ENCODE peak calls at places on chromosomes 1 and 21, in ten cellular contexts. One of them, this sample, is unnamed.

GRCh38 chr1:62746086-62746808 is 37.7 kb upstream of the ATG4C start:
- DNase-seq in stimulated activated CD4-positive, alpha-beta T cell treated with anti-CD3 and anti-CD28 coated beads, Interleukin-12 subunit alpha, Interleukin-12 subunit beta, amount 100 ng/mL, for 4 hours: no peak
- DNase-seq in transverse colon: no peak
- DNase-seq in NCI-H2081: peak; percentile 55
- DNase-seq in ureter: no peak
- DNase-seq in anterior cingulate cortex: no peak
- DNase-seq in naive thymus-derived CD8-positive, alpha-beta T cell: no peak
- DNase-seq in sciatic nerve: no peak
- DNase-seq in KBM-7: peak; percentile 61
- DNase-seq in NAMALWA: peak; percentile 73
- DNase-seq in this sample: no peak

GRCh38 chr21:14773777-14774345 is 227.7 kb upstream of the SAMSN1 start:
- DNase-seq in stimulated activated CD4-positive, alpha-beta T cell treated with anti-CD3 and anti-CD28 coated beads, Interleukin-12 subunit alpha, Interleukin-12 subunit beta, amount 100 ng/mL, for 4 hours: peak; percentile 54
- DNase-seq in transverse colon: peak; percentile 83
- DNase-seq in NCI-H2081: no peak
- DNase-seq in ureter: no peak
- DNase-seq in anterior cingulate cortex: no peak
- DNase-seq in naive thymus-derived CD8-positive, alpha-beta T cell: peak; percentile 33
- DNase-seq in sciatic nerve: peak; percentile 68
- DNase-seq in KBM-7: peak; percentile 89
- DNase-seq in NAMALWA: peak; percentile 61
- DNase-seq in this sample: peak; percentile 40

GRCh38 chr1:155760751-155761475 is 72.0 kb downstream of the DAP3 start:
- DNase-seq in stimulated activated CD4-positive, alpha-beta T cell treated with anti-CD3 and anti-CD28 coated beads, Interleukin-12 subunit alpha, Interleukin-12 subunit beta, amount 100 ng/mL, for 4 hours: no peak
- DNase-seq in transverse colon: no peak
- DNase-seq in NCI-H2081: no peak
- DNase-seq in ureter: no peak
- DNase-seq in anterior cingulate cortex: no peak
- DNase-seq in naive thymus-derived CD8-positive, alpha-beta T cell: no peak
- DNase-seq in sciatic nerve: no peak
- DNase-seq in KBM-7: no peak
- DNase-seq in NAMALWA: no peak
- DNase-seq in this sample: no peak

GRCh38 chr1:21216835-21217811 is 40.4 kb upstream of the EIF4G3 start:
- DNase-seq in stimulated activated CD4-positive, alpha-beta T cell treated with anti-CD3 and anti-CD28 coated beads, Interleukin-12 subunit alpha, Interleukin-12 subunit beta, amount 100 ng/mL, for 4 hours: peak; percentile 62
- DNase-seq in transverse colon: peak; percentile 63
- DNase-seq in NCI-H2081: peak; percentile 15
- DNase-seq in ureter: no peak
- DNase-seq in anterior cingulate cortex: no peak
- DNase-seq in naive thymus-derived CD8-positive, alpha-beta T cell: peak; percentile 61
- DNase-seq in sciatic nerve: peak; percentile 70
- DNase-seq in KBM-7: peak; percentile 66
- DNase-seq in NAMALWA: peak; percentile 78
- DNase-seq in this sample: peak; percentile 36

GRCh38 chr1:193729429-193729828 is 543.0 kb upstream of the B3GALT2 start:
- DNase-seq in stimulated activated CD4-positive, alpha-beta T cell treated with anti-CD3 and anti-CD28 coated beads, Interleukin-12 subunit alpha, Interleukin-12 subunit beta, amount 100 ng/mL, for 4 hours: no peak
- DNase-seq in transverse colon: no peak
- DNase-seq in NCI-H2081: peak; percentile 62
- DNase-seq in ureter: no peak
- DNase-seq in anterior cingulate cortex: no peak
- DNase-seq in naive thymus-derived CD8-positive, alpha-beta T cell: no peak
- DNase-seq in sciatic nerve: no peak
- DNase-seq in KBM-7: no peak
- DNase-seq in NAMALWA: no peak
- DNase-seq in this sample: no peak

GRCh38 chr1:179776831-179777230 is 33.7 kb downstream of the FAM163A start:
- DNase-seq in stimulated activated CD4-positive, alpha-beta T cell treated with anti-CD3 and anti-CD28 coated beads, Interleukin-12 subunit alpha, Interleukin-12 subunit beta, amount 100 ng/mL, for 4 hours: no peak
- DNase-seq in transverse colon: no peak
- DNase-seq in NCI-H2081: no peak
- DNase-seq in ureter: no peak
- DNase-seq in anterior cingulate cortex: no peak
- DNase-seq in naive thymus-derived CD8-positive, alpha-beta T cell: no peak
- DNase-seq in sciatic nerve: no peak
- DNase-seq in KBM-7: no peak
- DNase-seq in NAMALWA: no peak
- DNase-seq in this sample: no peak

GRCh38 chr1:6776389-6776788 is 8.9 kb upstream of the CAMTA1 start:
- DNase-seq in stimulated activated CD4-positive, alpha-beta T cell treated with anti-CD3 and anti-CD28 coated beads, Interleukin-12 subunit alpha, Interleukin-12 subunit beta, amount 100 ng/mL, for 4 hours: no peak
- DNase-seq in transverse colon: no peak
- DNase-seq in NCI-H2081: no peak
- DNase-seq in ureter: no peak
- DNase-seq in anterior cingulate cortex: no peak
- DNase-seq in naive thymus-derived CD8-positive, alpha-beta T cell: no peak
- DNase-seq in sciatic nerve: no peak
- DNase-seq in KBM-7: no peak
- DNase-seq in NAMALWA: no peak
- DNase-seq in this sample: no peak

GRCh38 chr1:202662081-202662480 is 48.2 kb downstream of the SYT2 start:
- DNase-seq in stimulated activated CD4-positive, alpha-beta T cell treated with anti-CD3 and anti-CD28 coated beads, Interleukin-12 subunit alpha, Interleukin-12 subunit beta, amount 100 ng/mL, for 4 hours: no peak
- DNase-seq in transverse colon: no peak
- DNase-seq in NCI-H2081: peak; percentile 59
- DNase-seq in ureter: no peak
- DNase-seq in anterior cingulate cortex: no peak
- DNase-seq in naive thymus-derived CD8-positive, alpha-beta T cell: no peak
- DNase-seq in sciatic nerve: no peak
- DNase-seq in KBM-7: no peak
- DNase-seq in NAMALWA: no peak
- DNase-seq in this sample: no peak

GRCh38 chr1:51517361-51518032 is 1.6 kb downstream of the EPS15 start:
- DNase-seq in stimulated activated CD4-positive, alpha-beta T cell treated with anti-CD3 and anti-CD28 coated beads, Interleukin-12 subunit alpha, Interleukin-12 subunit beta, amount 100 ng/mL, for 4 hours: no peak
- DNase-seq in transverse colon: no peak
- DNase-seq in NCI-H2081: no peak
- DNase-seq in ureter: no peak
- DNase-seq in anterior cingulate cortex: no peak
- DNase-seq in naive thymus-derived CD8-positive, alpha-beta T cell: no peak
- DNase-seq in sciatic nerve: no peak
- DNase-seq in KBM-7: peak; percentile 59
- DNase-seq in NAMALWA: peak; percentile 68
- DNase-seq in this sample: no peak

GRCh38 chr1:66402194-66402593 is 131.8 kb upstream of the SGIP1 start:
- DNase-seq in stimulated activated CD4-positive, alpha-beta T cell treated with anti-CD3 and anti-CD28 coated beads, Interleukin-12 subunit alpha, Interleukin-12 subunit beta, amount 100 ng/mL, for 4 hours: no peak
- DNase-seq in transverse colon: peak; percentile 51
- DNase-seq in NCI-H2081: no peak
- DNase-seq in ureter: peak; percentile 70
- DNase-seq in anterior cingulate cortex: no peak
- DNase-seq in naive thymus-derived CD8-positive, alpha-beta T cell: no peak
- DNase-seq in sciatic nerve: peak; percentile 84
- DNase-seq in KBM-7: no peak
- DNase-seq in NAMALWA: peak; percentile 98
- DNase-seq in this sample: no peak

GRCh38 chr1:240004086-240004749 is 87.5 kb upstream of the FMN2 start:
- DNase-seq in stimulated activated CD4-positive, alpha-beta T cell treated with anti-CD3 and anti-CD28 coated beads, Interleukin-12 subunit alpha, Interleukin-12 subunit beta, amount 100 ng/mL, for 4 hours: no peak
- DNase-seq in transverse colon: no peak
- DNase-seq in NCI-H2081: peak; percentile 40
- DNase-seq in ureter: no peak
- DNase-seq in anterior cingulate cortex: no peak
- DNase-seq in naive thymus-derived CD8-positive, alpha-beta T cell: no peak
- DNase-seq in sciatic nerve: no peak
- DNase-seq in KBM-7: peak; percentile 49
- DNase-seq in NAMALWA: peak; percentile 39
- DNase-seq in this sample: no peak

GRCh38 chr1:153697191-153697872 is 18.8 kb downstream of the NPR1 start:
- DNase-seq in stimulated activated CD4-positive, alpha-beta T cell treated with anti-CD3 and anti-CD28 coated beads, Interleukin-12 subunit alpha, Interleukin-12 subunit beta, amount 100 ng/mL, for 4 hours: no peak
- DNase-seq in transverse colon: no peak
- DNase-seq in NCI-H2081: no peak
- DNase-seq in ureter: peak; percentile 67
- DNase-seq in anterior cingulate cortex: no peak
- DNase-seq in naive thymus-derived CD8-positive, alpha-beta T cell: no peak
- DNase-seq in sciatic nerve: peak; percentile 61
- DNase-seq in KBM-7: peak; percentile 19
- DNase-seq in NAMALWA: no peak
- DNase-seq in this sample: no peak

GRCh38 chr1:149899460-149900284 is at the start of gene BOLA1:
- DNase-seq in stimulated activated CD4-positive, alpha-beta T cell treated with anti-CD3 and anti-CD28 coated beads, Interleukin-12 subunit alpha, Interleukin-12 subunit beta, amount 100 ng/mL, for 4 hours: peak; percentile 74
- DNase-seq in transverse colon: peak; percentile 94
- DNase-seq in NCI-H2081: peak; percentile 98
- DNase-seq in ureter: peak; percentile 93
- DNase-seq in anterior cingulate cortex: peak; percentile 85
- DNase-seq in naive thymus-derived CD8-positive, alpha-beta T cell: peak; percentile 78
- DNase-seq in sciatic nerve: peak; percentile 96
- DNase-seq in KBM-7: no peak
- DNase-seq in NAMALWA: peak; percentile 96
- DNase-seq in this sample: peak; percentile 65

GRCh38 chr1:30478288-30478687 is 245.1 kb downstream of the MATN1 start:
- DNase-seq in stimulated activated CD4-positive, alpha-beta T cell treated with anti-CD3 and anti-CD28 coated beads, Interleukin-12 subunit alpha, Interleukin-12 subunit beta, amount 100 ng/mL, for 4 hours: no peak
- DNase-seq in transverse colon: no peak
- DNase-seq in NCI-H2081: no peak
- DNase-seq in ureter: no peak
- DNase-seq in anterior cingulate cortex: no peak
- DNase-seq in naive thymus-derived CD8-positive, alpha-beta T cell: no peak
- DNase-seq in sciatic nerve: no peak
- DNase-seq in KBM-7: no peak
- DNase-seq in NAMALWA: no peak
- DNase-seq in this sample: no peak

GRCh38 chr1:40833979-40834378 is 28.2 kb downstream of the CITED4 start:
- DNase-seq in stimulated activated CD4-positive, alpha-beta T cell treated with anti-CD3 and anti-CD28 coated beads, Interleukin-12 subunit alpha, Interleukin-12 subunit beta, amount 100 ng/mL, for 4 hours: no peak
- DNase-seq in transverse colon: no peak
- DNase-seq in NCI-H2081: no peak
- DNase-seq in ureter: no peak
- DNase-seq in anterior cingulate cortex: no peak
- DNase-seq in naive thymus-derived CD8-positive, alpha-beta T cell: no peak
- DNase-seq in sciatic nerve: no peak
- DNase-seq in KBM-7: no peak
- DNase-seq in NAMALWA: no peak
- DNase-seq in this sample: no peak

GRCh38 chr1:162997499-162998285 is 71.5 kb upstream of the RGS4 start:
- DNase-seq in stimulated activated CD4-positive, alpha-beta T cell treated with anti-CD3 and anti-CD28 coated beads, Interleukin-12 subunit alpha, Interleukin-12 subunit beta, amount 100 ng/mL, for 4 hours: no peak
- DNase-seq in transverse colon: no peak
- DNase-seq in NCI-H2081: no peak
- DNase-seq in ureter: no peak
- DNase-seq in anterior cingulate cortex: no peak
- DNase-seq in naive thymus-derived CD8-positive, alpha-beta T cell: no peak
- DNase-seq in sciatic nerve: no peak
- DNase-seq in KBM-7: no peak
- DNase-seq in NAMALWA: no peak
- DNase-seq in this sample: no peak

GRCh38 chr1:28359592-28360239 is 9.8 kb upstream of the PHACTR4 start:
- DNase-seq in stimulated activated CD4-positive, alpha-beta T cell treated with anti-CD3 and anti-CD28 coated beads, Interleukin-12 subunit alpha, Interleukin-12 subunit beta, amount 100 ng/mL, for 4 hours: peak; percentile 71
- DNase-seq in transverse colon: peak; percentile 82
- DNase-seq in NCI-H2081: peak; percentile 66
- DNase-seq in ureter: peak; percentile 70
- DNase-seq in anterior cingulate cortex: peak; percentile 3
- DNase-seq in naive thymus-derived CD8-positive, alpha-beta T cell: peak; percentile 68
- DNase-seq in sciatic nerve: peak; percentile 84
- DNase-seq in KBM-7: peak; percentile 67
- DNase-seq in NAMALWA: peak; percentile 85
- DNase-seq in this sample: peak; percentile 32

GRCh38 chr1:29669912-29670311 is 433.6 kb downstream of the PTPRU start:
- DNase-seq in stimulated activated CD4-positive, alpha-beta T cell treated with anti-CD3 and anti-CD28 coated beads, Interleukin-12 subunit alpha, Interleukin-12 subunit beta, amount 100 ng/mL, for 4 hours: no peak
- DNase-seq in transverse colon: no peak
- DNase-seq in NCI-H2081: no peak
- DNase-seq in ureter: peak; percentile 15
- DNase-seq in anterior cingulate cortex: no peak
- DNase-seq in naive thymus-derived CD8-positive, alpha-beta T cell: no peak
- DNase-seq in sciatic nerve: peak; percentile 12
- DNase-seq in KBM-7: no peak
- DNase-seq in NAMALWA: no peak
- DNase-seq in this sample: no peak

GRCh38 chr21:35048706-35049617 is at the start of gene RUNX1:
- DNase-seq in stimulated activated CD4-positive, alpha-beta T cell treated with anti-CD3 and anti-CD28 coated beads, Interleukin-12 subunit alpha, Interleukin-12 subunit beta, amount 100 ng/mL, for 4 hours: peak; percentile 52
- DNase-seq in transverse colon: peak; percentile 63
- DNase-seq in NCI-H2081: no peak
- DNase-seq in ureter: no peak
- DNase-seq in anterior cingulate cortex: no peak
- DNase-seq in naive thymus-derived CD8-positive, alpha-beta T cell: peak; percentile 59
- DNase-seq in sciatic nerve: no peak
- DNase-seq in KBM-7: peak; percentile 99
- DNase-seq in NAMALWA: peak; percentile 96
- DNase-seq in this sample: peak; percentile 61

GRCh38 chr1:172544481-172545104 is 11.6 kb downstream of the SUCO start:
- DNase-seq in stimulated activated CD4-positive, alpha-beta T cell treated with anti-CD3 and anti-CD28 coated beads, Interleukin-12 subunit alpha, Interleukin-12 subunit beta, amount 100 ng/mL, for 4 hours: no peak
- DNase-seq in transverse colon: no peak
- DNase-seq in NCI-H2081: no peak
- DNase-seq in ureter: no peak
- DNase-seq in anterior cingulate cortex: no peak
- DNase-seq in naive thymus-derived CD8-positive, alpha-beta T cell: no peak
- DNase-seq in sciatic nerve: no peak
- DNase-seq in KBM-7: no peak
- DNase-seq in NAMALWA: no peak
- DNase-seq in this sample: no peak

GRCh38 chr1:218496561-218496960 is 151.4 kb downstream of the TGFB2 start:
- DNase-seq in stimulated activated CD4-positive, alpha-beta T cell treated with anti-CD3 and anti-CD28 coated beads, Interleukin-12 subunit alpha, Interleukin-12 subunit beta, amount 100 ng/mL, for 4 hours: no peak
- DNase-seq in transverse colon: no peak
- DNase-seq in NCI-H2081: no peak
- DNase-seq in ureter: no peak
- DNase-seq in anterior cingulate cortex: no peak
- DNase-seq in naive thymus-derived CD8-positive, alpha-beta T cell: no peak
- DNase-seq in sciatic nerve: no peak
- DNase-seq in KBM-7: no peak
- DNase-seq in NAMALWA: no peak
- DNase-seq in this sample: no peak

GRCh38 chr1:104574619-104575018 is 824.9 kb downstream of the AMY1C start:
- DNase-seq in stimulated activated CD4-positive, alpha-beta T cell treated with anti-CD3 and anti-CD28 coated beads, Interleukin-12 subunit alpha, Interleukin-12 subunit beta, amount 100 ng/mL, for 4 hours: no peak
- DNase-seq in transverse colon: no peak
- DNase-seq in NCI-H2081: no peak
- DNase-seq in ureter: no peak
- DNase-seq in anterior cingulate cortex: no peak
- DNase-seq in naive thymus-derived CD8-positive, alpha-beta T cell: no peak
- DNase-seq in sciatic nerve: no peak
- DNase-seq in KBM-7: no peak
- DNase-seq in NAMALWA: no peak
- DNase-seq in this sample: no peak

GRCh38 chr1:223725578-223725977 is 13.2 kb downstream of the CAPN2 start:
- DNase-seq in stimulated activated CD4-positive, alpha-beta T cell treated with anti-CD3 and anti-CD28 coated beads, Interleukin-12 subunit alpha, Interleukin-12 subunit beta, amount 100 ng/mL, for 4 hours: no peak
- DNase-seq in transverse colon: no peak
- DNase-seq in NCI-H2081: no peak
- DNase-seq in ureter: no peak
- DNase-seq in anterior cingulate cortex: no peak
- DNase-seq in naive thymus-derived CD8-positive, alpha-beta T cell: no peak
- DNase-seq in sciatic nerve: no peak
- DNase-seq in KBM-7: no peak
- DNase-seq in NAMALWA: no peak
- DNase-seq in this sample: no peak

GRCh38 chr1:13588946-13589345 is 5.3 kb downstream of the PDPN start:
- DNase-seq in stimulated activated CD4-positive, alpha-beta T cell treated with anti-CD3 and anti-CD28 coated beads, Interleukin-12 subunit alpha, Interleukin-12 subunit beta, amount 100 ng/mL, for 4 hours: no peak
- DNase-seq in transverse colon: no peak
- DNase-seq in NCI-H2081: no peak
- DNase-seq in ureter: no peak
- DNase-seq in anterior cingulate cortex: no peak
- DNase-seq in naive thymus-derived CD8-positive, alpha-beta T cell: no peak
- DNase-seq in sciatic nerve: no peak
- DNase-seq in KBM-7: no peak
- DNase-seq in NAMALWA: no peak
- DNase-seq in this sample: no peak

GRCh38 chr1:16975211-16975610 is 5.2 kb downstream of the MFAP2 start:
- DNase-seq in stimulated activated CD4-positive, alpha-beta T cell treated with anti-CD3 and anti-CD28 coated beads, Interleukin-12 subunit alpha, Interleukin-12 subunit beta, amount 100 ng/mL, for 4 hours: no peak
- DNase-seq in transverse colon: no peak
- DNase-seq in NCI-H2081: no peak
- DNase-seq in ureter: no peak
- DNase-seq in anterior cingulate cortex: no peak
- DNase-seq in naive thymus-derived CD8-positive, alpha-beta T cell: no peak
- DNase-seq in sciatic nerve: no peak
- DNase-seq in KBM-7: no peak
- DNase-seq in NAMALWA: no peak
- DNase-seq in this sample: no peak

GRCh38 chr1:108830119-108831008 is 26.5 kb downstream of the AKNAD1 start:
- DNase-seq in stimulated activated CD4-positive, alpha-beta T cell treated with anti-CD3 and anti-CD28 coated beads, Interleukin-12 subunit alpha, Interleukin-12 subunit beta, amount 100 ng/mL, for 4 hours: no peak
- DNase-seq in transverse colon: peak; percentile 44
- DNase-seq in NCI-H2081: no peak
- DNase-seq in ureter: peak; percentile 79
- DNase-seq in anterior cingulate cortex: peak; percentile 25
- DNase-seq in naive thymus-derived CD8-positive, alpha-beta T cell: no peak
- DNase-seq in sciatic nerve: peak; percentile 81
- DNase-seq in KBM-7: peak; percentile 53
- DNase-seq in NAMALWA: no peak
- DNase-seq in this sample: no peak

GRCh38 chr1:41108696-41109284 is 87.3 kb upstream of the SLFNL1 start:
- DNase-seq in stimulated activated CD4-positive, alpha-beta T cell treated with anti-CD3 and anti-CD28 coated beads, Interleukin-12 subunit alpha, Interleukin-12 subunit beta, amount 100 ng/mL, for 4 hours: no peak
- DNase-seq in transverse colon: no peak
- DNase-seq in NCI-H2081: peak; percentile 21
- DNase-seq in ureter: no peak
- DNase-seq in anterior cingulate cortex: no peak
- DNase-seq in naive thymus-derived CD8-positive, alpha-beta T cell: no peak
- DNase-seq in sciatic nerve: no peak
- DNase-seq in KBM-7: no peak
- DNase-seq in NAMALWA: no peak
- DNase-seq in this sample: no peak

GRCh38 chr1:109104364-109105151 is 9.4 kb upstream of the ELAPOR1 start:
- DNase-seq in stimulated activated CD4-positive, alpha-beta T cell treated with anti-CD3 and anti-CD28 coated beads, Interleukin-12 subunit alpha, Interleukin-12 subunit beta, amount 100 ng/mL, for 4 hours: no peak
- DNase-seq in transverse colon: no peak
- DNase-seq in NCI-H2081: no peak
- DNase-seq in ureter: no peak
- DNase-seq in anterior cingulate cortex: no peak
- DNase-seq in naive thymus-derived CD8-positive, alpha-beta T cell: no peak
- DNase-seq in sciatic nerve: no peak
- DNase-seq in KBM-7: no peak
- DNase-seq in NAMALWA: no peak
- DNase-seq in this sample: no peak